ENCODE peak calls at places on chromosomes 6 and 20, in six cellular contexts. One of them, this sample, is unnamed.

GRCh38 chr6:121940728-121941127 is 458.7 kb upstream of the HSF2 start:
- DNase-seq in MM.1S: no peak
- DNase-seq in PC-9: no peak
- DNase-seq in hepatocyte: no peak
- DNase-seq in IMR-90: no peak
- DNase-seq in fibroblast of lung: no peak
- DNase-seq in this sample: no peak

GRCh38 chr6:148840256-148840655 is 93.4 kb downstream of the UST start:
- DNase-seq in fibroblast of lung: peak
- DNase-seq in MM.1S: no peak
- DNase-seq in PC-9: peak
- DNase-seq in hepatocyte: no peak
- DNase-seq in IMR-90: no peak
- DNase-seq in this sample: no peak

GRCh38 chr6:39051399-39052122 is 3.0 kb downstream of the GLP1R start:
- DNase-seq in IMR-90: no peak
- DNase-seq in PC-9: no peak
- DNase-seq in hepatocyte: no peak
- DNase-seq in fibroblast of lung: peak
- DNase-seq in MM.1S: no peak
- DNase-seq in this sample: no peak

GRCh38 chr6:122829456-122829855 is 40.4 kb downstream of the SMPDL3A start:
- DNase-seq in MM.1S: no peak
- DNase-seq in hepatocyte: no peak
- DNase-seq in IMR-90: no peak
- DNase-seq in fibroblast of lung: no peak
- DNase-seq in PC-9: no peak
- DNase-seq in this sample: no peak

GRCh38 chr20:59151820-59152219 is 11.8 kb upstream of the ZNF831 start:
- DNase-seq in IMR-90: no peak
- DNase-seq in PC-9: no peak
- DNase-seq in hepatocyte: no peak
- DNase-seq in fibroblast of lung: no peak
- DNase-seq in MM.1S: no peak
- DNase-seq in this sample: no peak

GRCh38 chr6:103344554-103345163 is 1515.1 kb downstream of the HACE1 start:
- DNase-seq in IMR-90: no peak
- DNase-seq in hepatocyte: no peak
- DNase-seq in fibroblast of lung: no peak
- DNase-seq in PC-9: no peak
- DNase-seq in MM.1S: no peak
- DNase-seq in this sample: no peak

GRCh38 chr20:58308680-58309527 is 611 bp upstream of the RAB22A start:
- DNase-seq in hepatocyte: peak
- DNase-seq in MM.1S: peak
- DNase-seq in fibroblast of lung: peak
- DNase-seq in IMR-90: peak
- DNase-seq in PC-9: no peak
- DNase-seq in this sample: peak

GRCh38 chr6:116779569-116780164 is 14.1 kb upstream of the FAM162B start:
- DNase-seq in IMR-90: peak
- DNase-seq in fibroblast of lung: peak
- DNase-seq in hepatocyte: peak
- DNase-seq in PC-9: no peak
- DNase-seq in MM.1S: peak
- DNase-seq in this sample: peak

GRCh38 chr6:105838156-105838555 is 248.0 kb upstream of the PRDM1 start:
- DNase-seq in fibroblast of lung: no peak
- DNase-seq in hepatocyte: no peak
- DNase-seq in MM.1S: no peak
- DNase-seq in PC-9: no peak
- DNase-seq in IMR-90: peak
- DNase-seq in this sample: no peak

GRCh38 chr6:44454198-44454597 is 66.7 kb downstream of the CDC5L start:
- DNase-seq in hepatocyte: no peak
- DNase-seq in fibroblast of lung: no peak
- DNase-seq in PC-9: no peak
- DNase-seq in MM.1S: no peak
- DNase-seq in IMR-90: peak
- DNase-seq in this sample: no peak

GRCh38 chr6:113980937-113981554 is 10.1 kb upstream of the HDAC2 start:
- DNase-seq in hepatocyte: peak
- DNase-seq in IMR-90: peak
- DNase-seq in fibroblast of lung: peak
- DNase-seq in MM.1S: peak
- DNase-seq in PC-9: no peak
- DNase-seq in this sample: peak

GRCh38 chr6:15389079-15389758 is 143.3 kb downstream of the JARID2 start:
- DNase-seq in fibroblast of lung: no peak
- DNase-seq in hepatocyte: no peak
- DNase-seq in PC-9: no peak
- DNase-seq in MM.1S: no peak
- DNase-seq in IMR-90: peak
- DNase-seq in this sample: no peak

GRCh38 chr6:38594008-38594665 is 45.6 kb downstream of the BTBD9 start:
- DNase-seq in PC-9: no peak
- DNase-seq in fibroblast of lung: no peak
- DNase-seq in MM.1S: no peak
- DNase-seq in hepatocyte: no peak
- DNase-seq in IMR-90: no peak
- DNase-seq in this sample: no peak

GRCh38 chr6:153032255-153032882 is 29.9 kb upstream of the MTRF1L start:
- DNase-seq in PC-9: peak
- DNase-seq in fibroblast of lung: peak
- DNase-seq in hepatocyte: peak
- DNase-seq in IMR-90: peak
- DNase-seq in MM.1S: peak
- DNase-seq in this sample: peak

GRCh38 chr6:143223895-143224294 is 163.2 kb downstream of the AIG1 start:
- DNase-seq in MM.1S: no peak
- DNase-seq in hepatocyte: peak
- DNase-seq in PC-9: no peak
- DNase-seq in fibroblast of lung: no peak
- DNase-seq in IMR-90: no peak
- DNase-seq in this sample: no peak

GRCh38 chr20:19211661-19212523 is 550 bp upstream of the SLC24A3 start:
- DNase-seq in PC-9: no peak
- DNase-seq in hepatocyte: peak
- DNase-seq in MM.1S: no peak
- DNase-seq in IMR-90: no peak
- DNase-seq in fibroblast of lung: peak
- DNase-seq in this sample: no peak

GRCh38 chr6:170037541-170038250 is 253.2 kb downstream of the DLL1 start:
- DNase-seq in fibroblast of lung: no peak
- DNase-seq in hepatocyte: no peak
- DNase-seq in MM.1S: no peak
- DNase-seq in PC-9: no peak
- DNase-seq in IMR-90: peak
- DNase-seq in this sample: no peak

GRCh38 chr6:140043762-140044378 is 669.4 kb upstream of the CITED2 start:
- DNase-seq in MM.1S: no peak
- DNase-seq in hepatocyte: no peak
- DNase-seq in IMR-90: peak
- DNase-seq in PC-9: peak
- DNase-seq in fibroblast of lung: peak
- DNase-seq in this sample: no peak

GRCh38 chr6:24321538-24322162 is 36.2 kb downstream of the DCDC2 start:
- DNase-seq in fibroblast of lung: peak
- DNase-seq in MM.1S: no peak
- DNase-seq in PC-9: no peak
- DNase-seq in IMR-90: no peak
- DNase-seq in hepatocyte: no peak
- DNase-seq in this sample: no peak

GRCh38 chr6:18044108-18044783 is 56.8 kb upstream of the KIF13A start:
- DNase-seq in hepatocyte: no peak
- DNase-seq in IMR-90: no peak
- DNase-seq in PC-9: no peak
- DNase-seq in MM.1S: no peak
- DNase-seq in fibroblast of lung: no peak
- DNase-seq in this sample: no peak

GRCh38 chr6:125231574-125232343 is 70.0 kb downstream of the HDDC2 start:
- DNase-seq in hepatocyte: no peak
- DNase-seq in fibroblast of lung: no peak
- DNase-seq in PC-9: no peak
- DNase-seq in MM.1S: no peak
- DNase-seq in IMR-90: no peak
- DNase-seq in this sample: no peak

GRCh38 chr6:3001773-3002293 is 2.1 kb downstream of the NQO2 start:
- DNase-seq in MM.1S: peak
- DNase-seq in fibroblast of lung: peak
- DNase-seq in PC-9: peak
- DNase-seq in hepatocyte: peak
- DNase-seq in IMR-90: peak
- DNase-seq in this sample: peak

GRCh38 chr20:25399038-25399430 is 8.4 kb upstream of the ABHD12 start:
- DNase-seq in IMR-90: peak
- DNase-seq in fibroblast of lung: peak
- DNase-seq in MM.1S: peak
- DNase-seq in hepatocyte: peak
- DNase-seq in PC-9: peak
- DNase-seq in this sample: peak

GRCh38 chr20:44137210-44137781 is 49.7 kb downstream of the JPH2 start:
- DNase-seq in hepatocyte: peak
- DNase-seq in IMR-90: peak
- DNase-seq in fibroblast of lung: peak
- DNase-seq in MM.1S: no peak
- DNase-seq in PC-9: no peak
- DNase-seq in this sample: no peak

GRCh38 chr6:89729818-89730217 is 89.8 kb downstream of the MDN1 start:
- DNase-seq in fibroblast of lung: no peak
- DNase-seq in IMR-90: no peak
- DNase-seq in MM.1S: no peak
- DNase-seq in hepatocyte: no peak
- DNase-seq in PC-9: no peak
- DNase-seq in this sample: no peak

GRCh38 chr6:159061805-159062563 is 17.2 kb upstream of the TAGAP start:
- DNase-seq in IMR-90: no peak
- DNase-seq in hepatocyte: no peak
- DNase-seq in MM.1S: no peak
- DNase-seq in fibroblast of lung: no peak
- DNase-seq in PC-9: no peak
- DNase-seq in this sample: peak

GRCh38 chr6:51720327-51720726 is 367.1 kb downstream of the PKHD1 start:
- DNase-seq in MM.1S: no peak
- DNase-seq in fibroblast of lung: no peak
- DNase-seq in PC-9: no peak
- DNase-seq in IMR-90: no peak
- DNase-seq in hepatocyte: no peak
- DNase-seq in this sample: no peak

GRCh38 chr6:79385333-79385732 is 150.9 kb upstream of the HMGN3 start:
- DNase-seq in fibroblast of lung: no peak
- DNase-seq in IMR-90: no peak
- DNase-seq in hepatocyte: no peak
- DNase-seq in MM.1S: no peak
- DNase-seq in PC-9: no peak
- DNase-seq in this sample: no peak

GRCh38 chr20:61443541-61444126 is 191.6 kb downstream of the CDH4 start:
- DNase-seq in IMR-90: peak
- DNase-seq in PC-9: no peak
- DNase-seq in fibroblast of lung: peak
- DNase-seq in hepatocyte: no peak
- DNase-seq in MM.1S: no peak
- DNase-seq in this sample: no peak

DNA sequence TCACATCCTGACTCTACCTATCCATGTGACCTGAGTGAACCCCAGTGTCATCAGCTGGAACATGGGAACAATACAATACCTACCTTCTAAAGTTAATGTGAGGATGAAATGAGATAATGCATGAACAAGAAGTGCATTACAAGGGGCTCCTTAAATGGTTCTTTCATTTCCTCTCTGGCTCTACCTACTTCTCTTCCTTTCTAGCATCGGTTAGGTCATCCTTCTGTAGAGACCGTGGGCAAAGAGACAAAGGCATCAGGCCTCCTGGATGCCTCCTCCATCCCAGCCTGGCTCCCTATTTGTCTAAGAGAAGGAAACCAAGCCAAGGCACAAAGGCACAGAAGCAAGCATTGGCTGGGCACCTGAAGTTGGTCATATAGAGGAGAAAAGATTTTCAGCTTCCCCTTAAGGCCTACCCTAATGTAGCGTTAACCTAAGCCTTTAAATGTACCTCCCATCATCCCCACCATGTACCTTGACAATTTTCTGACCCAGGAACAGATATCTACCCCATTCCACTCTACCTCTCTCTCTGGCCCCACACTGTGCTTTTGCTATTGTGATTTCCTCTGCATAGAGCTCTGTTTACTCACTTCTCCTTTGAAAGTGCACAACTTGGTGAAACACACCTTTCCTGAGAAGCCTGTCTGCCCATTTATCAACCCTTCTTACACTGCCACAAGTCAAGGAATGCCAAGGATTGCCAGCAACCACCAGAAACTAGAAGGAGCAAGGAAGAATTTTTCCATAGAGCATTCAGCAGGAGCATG is 86.6 kb downstream of the GCLC start:
- DNase-seq in MM.1S: no peak
- DNase-seq in PC-9: no peak
- DNase-seq in hepatocyte: no peak
- DNase-seq in fibroblast of lung: no peak
- DNase-seq in IMR-90: no peak
- DNase-seq in this sample: no peak
- H3K4me2 ChIP-seq in MM.1S: no peak
- H3K4me2 ChIP-seq in PC-9: no peak
- H3K4me2 ChIP-seq in hepatocyte: no peak
- H3K4me2 ChIP-seq in fibroblast of lung: no peak
- H3K4me2 ChIP-seq in IMR-90: no peak
- H3K4me2 ChIP-seq in this sample: no peak

GRCh38 chr6:135018057-135018456 is 36.6 kb downstream of the HBS1L start:
- DNase-seq in MM.1S: no peak
- DNase-seq in fibroblast of lung: no peak
- DNase-seq in hepatocyte: no peak
- DNase-seq in IMR-90: no peak
- DNase-seq in PC-9: no peak
- DNase-seq in this sample: no peak
- H3K4me2 ChIP-seq in MM.1S: no peak
- H3K4me2 ChIP-seq in fibroblast of lung: no peak
- H3K4me2 ChIP-seq in hepatocyte: no peak
- H3K4me2 ChIP-seq in IMR-90: no peak
- H3K4me2 ChIP-seq in PC-9: no peak
- H3K4me2 ChIP-seq in this sample: no peak

GRCh38 chr6:27867941-27868705 is 44.1 kb downstream of the OR2B2 start:
- DNase-seq in IMR-90: peak
- DNase-seq in MM.1S: no peak
- DNase-seq in fibroblast of lung: peak
- DNase-seq in hepatocyte: no peak
- DNase-seq in PC-9: no peak
- DNase-seq in this sample: peak
- H3K4me2 ChIP-seq in IMR-90: peak
- H3K4me2 ChIP-seq in MM.1S: peak
- H3K4me2 ChIP-seq in fibroblast of lung: peak
- H3K4me2 ChIP-seq in hepatocyte: peak
- H3K4me2 ChIP-seq in PC-9: peak
- H3K4me2 ChIP-seq in this sample: peak

DNA sequence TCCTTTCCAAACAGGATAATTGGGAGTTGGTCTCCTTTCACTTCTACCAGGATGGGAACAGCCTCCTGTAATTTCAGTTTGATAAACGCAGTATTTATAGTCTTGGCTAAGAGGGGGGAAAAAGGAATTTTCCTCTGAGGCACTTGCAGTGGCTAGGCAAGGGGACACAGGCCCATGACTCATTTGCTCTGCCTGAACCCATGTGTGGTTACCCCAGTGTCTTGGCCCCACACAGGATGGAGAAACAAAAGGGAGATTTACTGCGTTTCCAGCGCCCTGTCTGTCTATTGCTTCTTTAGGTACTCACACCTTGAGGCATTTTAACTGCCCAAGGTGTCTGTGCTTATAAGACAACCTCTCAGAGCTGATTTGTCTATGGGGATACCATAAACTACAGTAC is 74.8 kb upstream of the NEDD9 start:
- DNase-seq in fibroblast of lung: no peak
- DNase-seq in hepatocyte: no peak
- DNase-seq in MM.1S: no peak
- DNase-seq in PC-9: no peak
- DNase-seq in IMR-90: no peak
- DNase-seq in this sample: no peak
- H3K4me2 ChIP-seq in fibroblast of lung: no peak
- H3K4me2 ChIP-seq in hepatocyte: no peak
- H3K4me2 ChIP-seq in MM.1S: no peak
- H3K4me2 ChIP-seq in PC-9: no peak
- H3K4me2 ChIP-seq in IMR-90: no peak
- H3K4me2 ChIP-seq in this sample: no peak

This sample was measured in OCI-LY7.